ENCODE peak calls at places on chromosomes 6 and 20, in eight cellular contexts. I is breast epithelium, B is GM23338, X is lower lobe of right lung, Y is psoas muscle, K is cardiac muscle cell, M is NB4, N is left ventricle myocardium inferior. C is an unnamed sample.

GRCh38 chr6:45590225-45590624 is 212.5 kb upstream of the SUPT3H start:
- DNase-seq in M (no peak), N (no peak), Y (no peak), I (no peak), B (no peak), K (no peak), X (no peak), C (no peak)

GRCh38 chr20:3813758-3814581 is 6.4 kb upstream of the AP5S1 start:
- DNase-seq in N (no peak), M (no peak), K (no peak), I (no peak), X (peak), Y (no peak), B (no peak), C (no peak)

GRCh38 chr6:28648878-28649375 is 123.2 kb downstream of the GPX5 start:
- DNase-seq in N (no peak), M (no peak), B (peak), X (no peak), I (no peak), Y (no peak), K (no peak), C (no peak)

GRCh38 chr6:144690659-144691058 is 405.5 kb downstream of the UTRN start:
- DNase-seq in I (no peak), K (no peak), Y (no peak), M (no peak), X (no peak), N (no peak), B (no peak), C (no peak)

GRCh38 chr20:57040924-57041323 is 225.5 kb downstream of the BMP7 start:
- DNase-seq in M (peak), B (no peak), I (no peak), Y (no peak), N (no peak), K (no peak), X (no peak), C (no peak)

GRCh38 chr20:51064160-51064559 is 41.3 kb upstream of the KCNG1 start:
- DNase-seq in B (no peak), N (no peak), M (no peak), I (no peak), X (no peak), Y (no peak), K (no peak), C (no peak)

GRCh38 chr6:89950879-89951391 is 56.7 kb downstream of the GJA10 start:
- DNase-seq in Y (peak), K (no peak), M (peak), I (no peak), X (no peak), B (no peak), N (no peak), C (no peak)

GRCh38 chr6:112227411-112227810 is 27.0 kb downstream of the LAMA4 start:
- DNase-seq in I (no peak), B (no peak), N (no peak), X (no peak), M (no peak), K (no peak), Y (no peak), C (no peak)

GRCh38 chr20:15759546-15760216 is 813.6 kb downstream of the KIF16B start:
- DNase-seq in K (peak), M (peak), N (no peak), Y (no peak), X (no peak), I (no peak), B (no peak), C (no peak)

GRCh38 chr20:51566594-51566993 is 24.1 kb upstream of the NFATC2 start:
- DNase-seq in B (no peak), M (no peak), X (no peak), Y (no peak), N (no peak), I (no peak), K (no peak), C (no peak)

GRCh38 chr20:6058684-6059295 is 4.9 kb upstream of the LRRN4 start:
- DNase-seq in X (peak), B (no peak), Y (no peak), M (no peak), I (no peak), N (no peak), K (peak), C (no peak)

GRCh38 chr6:3299221-3299620 is 40.5 kb downstream of the PSMG4 start:
- DNase-seq in N (no peak), Y (no peak), I (no peak), X (no peak), B (no peak), K (no peak), M (no peak), C (no peak)

GRCh38 chr20:31716818-31717477 is 5.7 kb downstream of the BCL2L1 start:
- DNase-seq in K (no peak), X (no peak), Y (no peak), N (no peak), M (no peak), B (no peak), I (no peak), C (no peak)

GRCh38 chr6:106547961-106548453 is 81.3 kb downstream of the RTN4IP1 start:
- DNase-seq in B (peak), M (peak), N (no peak), K (peak), I (no peak), X (no peak), Y (no peak), C (no peak)

GRCh38 chr20:48568520-48568919 is 259.3 kb downstream of the PREX1 start:
- DNase-seq in M (no peak), Y (no peak), X (no peak), K (no peak), B (no peak), N (no peak), I (no peak), C (no peak)

GRCh38 chr20:26208296-26209091 is 511.8 kb upstream of the ZNF337 start:
- DNase-seq in K (peak), Y (peak), I (no peak), N (no peak), M (no peak), B (peak), X (peak), C (no peak)

GRCh38 chr6:139605350-139605749 is 230.9 kb upstream of the CITED2 start:
- DNase-seq in B (no peak), M (no peak), I (no peak), K (no peak), Y (no peak), N (no peak), X (no peak), C (no peak)

GRCh38 chr20:41436679-41437078 is 70.1 kb upstream of the EMILIN3 start:
- DNase-seq in B (no peak), K (no peak), Y (no peak), X (no peak), M (peak), N (no peak), I (no peak), C (no peak)

DNA sequence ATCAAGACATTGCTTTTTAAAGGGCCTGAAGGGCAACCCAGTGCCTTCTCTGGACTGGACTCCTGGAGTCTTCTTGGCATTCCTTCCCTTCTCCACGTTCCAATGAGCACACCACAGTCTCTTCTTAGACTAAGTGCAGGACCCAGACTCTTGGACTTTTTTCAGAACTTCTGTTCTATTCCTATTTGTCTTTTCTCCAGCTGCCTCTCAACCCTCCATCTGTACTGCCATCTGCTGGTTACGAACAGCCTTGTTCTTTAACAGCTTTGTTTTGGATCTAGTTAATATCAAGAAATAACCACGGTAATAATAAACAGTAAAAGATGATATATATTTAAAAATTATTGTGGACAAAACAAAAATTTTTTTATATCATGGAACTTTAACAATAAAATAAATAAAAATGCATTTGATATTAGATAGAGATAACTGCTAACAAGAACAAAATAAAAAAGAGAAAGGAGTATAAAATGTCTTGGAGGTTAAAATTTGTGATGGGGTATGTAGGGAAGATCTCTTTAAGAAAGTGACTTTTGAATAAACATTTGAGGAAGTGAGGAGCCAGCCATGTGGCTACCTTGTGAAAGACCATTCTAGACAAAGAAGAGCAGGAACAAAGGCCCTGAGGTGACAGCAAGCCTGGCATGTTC is 105.1 kb upstream of the HCRTR2 start:
- DNase-seq in X (no peak), M (peak), I (no peak), B (peak), Y (no peak), K (peak), N (no peak), C (no peak)
- H3K4me3 ChIP-seq in X (no peak), M (no peak), I (no peak), B (no peak), Y (no peak), K (no peak), N (no peak), C (no peak)

DNA sequence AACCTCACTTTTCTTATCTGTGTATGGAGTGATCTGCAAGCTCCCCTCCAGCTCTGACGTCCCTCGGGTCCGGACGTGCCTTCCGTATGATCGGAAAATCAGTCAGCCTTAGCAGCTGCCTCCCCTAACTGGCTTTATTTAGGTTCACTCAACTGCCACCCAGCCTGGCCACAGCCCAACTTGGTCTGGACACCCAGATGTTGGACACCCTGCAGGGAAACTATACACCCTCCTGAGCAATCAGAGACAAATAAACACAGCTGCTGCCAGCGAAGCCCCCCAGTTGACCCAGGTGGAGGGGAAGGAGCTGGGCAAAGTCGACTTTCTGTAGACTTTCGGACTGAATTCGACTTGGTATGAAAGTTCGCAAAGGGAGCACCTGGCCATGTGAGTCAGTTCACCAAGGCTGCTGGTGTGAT is 28.9 kb downstream of the TBC1D7 start:
- DNase-seq in K (no peak), I (no peak), Y (no peak), B (no peak), M (no peak), X (no peak), N (no peak), C (no peak)
- H3K4me3 ChIP-seq in K (no peak), I (no peak), Y (no peak), B (no peak), M (no peak), X (no peak), N (no peak), C (no peak)

GRCh38 chr6:4788482-4788881 is 12.3 kb downstream of the CDYL start:
- DNase-seq in B (peak), M (no peak), K (no peak), X (no peak), N (no peak), Y (no peak), I (no peak), C (no peak)

GRCh38 chr6:4791174-4791573 is 15.0 kb downstream of the CDYL start:
- DNase-seq in X (no peak), M (no peak), B (no peak), N (no peak), I (no peak), K (no peak), Y (no peak), C (no peak)

GRCh38 chr6:4788953-4789584 is 12.9 kb downstream of the CDYL start:
- DNase-seq in B (peak), I (no peak), Y (no peak), M (no peak), N (no peak), K (no peak), X (no peak), C (no peak)

GRCh38 chr6:4786936-4787504 is 10.8 kb downstream of the CDYL start:
- DNase-seq in Y (no peak), M (no peak), I (no peak), B (peak), K (no peak), N (no peak), X (no peak), C (no peak)

DNA sequence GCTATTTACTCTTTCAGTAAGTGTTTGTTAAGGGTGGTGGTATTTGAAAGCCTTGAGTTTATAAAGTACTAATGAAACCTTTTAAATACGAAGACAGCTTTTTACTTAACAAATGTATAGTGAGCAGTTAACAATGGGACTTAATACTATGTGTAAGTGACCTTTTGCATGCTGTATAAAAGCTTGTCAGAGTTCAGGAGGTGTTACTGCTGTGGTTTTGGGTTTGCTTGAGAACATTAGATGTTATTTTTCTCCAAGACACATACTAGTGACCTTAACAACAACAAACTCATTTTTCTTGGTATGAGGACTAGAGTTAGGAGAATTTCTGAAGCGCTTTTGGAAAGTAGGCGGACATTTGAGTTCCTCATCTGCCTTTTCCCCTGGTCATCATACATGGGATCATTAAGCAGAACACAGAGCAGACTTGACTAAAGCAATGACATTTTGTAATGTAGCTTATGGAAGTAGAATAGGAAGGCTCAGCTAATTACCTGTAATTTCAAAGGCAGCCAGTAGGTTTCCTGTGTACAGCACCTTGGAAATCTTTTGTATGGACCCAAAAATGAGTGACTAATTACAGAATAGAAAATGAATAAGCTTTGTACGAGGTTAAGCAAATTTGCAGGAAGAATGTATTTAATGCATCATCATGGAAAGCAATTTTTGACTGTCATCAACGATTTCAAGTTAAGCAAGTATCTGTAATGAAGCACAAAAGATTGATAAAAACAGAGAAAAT is 14.1 kb downstream of the CDYL start:
- DNase-seq in I (no peak), M (peak), X (no peak), K (no peak), N (no peak), Y (no peak), B (peak), C (no peak)
- H3K4me3 ChIP-seq in I (no peak), M (no peak), X (no peak), K (no peak), N (no peak), Y (no peak), B (no peak), C (no peak)

DNA sequence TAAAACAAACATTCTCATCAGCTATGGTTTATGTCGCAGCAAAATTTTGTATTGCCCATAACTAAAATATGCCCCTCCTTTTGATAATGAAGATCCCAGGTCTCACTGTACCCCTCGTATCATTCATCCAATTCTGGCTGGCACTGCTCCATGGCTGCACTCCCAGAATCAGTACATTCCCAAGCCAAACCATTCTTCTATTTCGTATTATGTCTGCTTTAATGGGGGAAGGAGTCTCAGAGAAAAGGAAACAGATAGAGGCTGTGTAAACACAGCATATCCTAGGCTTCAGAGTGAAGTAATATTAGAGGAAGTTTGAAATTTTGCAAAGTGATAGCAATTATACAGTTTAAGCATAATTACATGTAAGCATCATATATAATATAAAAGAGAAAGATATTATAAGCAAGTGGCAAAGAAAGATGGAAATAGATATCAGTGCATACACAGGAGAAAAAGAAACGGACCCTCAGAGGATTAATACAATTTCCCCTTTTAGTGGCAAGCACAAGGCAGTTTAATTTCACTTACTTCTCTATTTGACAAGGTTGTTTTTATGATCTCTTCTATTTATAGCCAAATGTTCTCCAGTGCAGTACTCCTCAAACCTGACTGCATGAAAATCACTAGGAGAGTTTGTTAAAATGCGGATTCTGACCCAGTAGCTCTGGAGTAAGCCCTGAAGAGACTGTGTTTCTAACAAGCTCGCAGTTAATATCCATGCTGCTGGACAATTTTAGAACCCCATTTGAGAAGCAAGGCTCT is 56.5 kb upstream of the TENT5A start:
- DNase-seq in K (no peak), B (no peak), M (peak), I (no peak), N (peak), X (no peak), Y (no peak), C (no peak)
- H3K4me3 ChIP-seq in K (no peak), B (no peak), M (peak), I (no peak), N (peak), X (peak), Y (no peak), C (no peak)

GRCh38 chr6:75531174-75531573 is 37.6 kb upstream of the FILIP1 start:
- DNase-seq in B (no peak), N (no peak), K (no peak), I (no peak), X (no peak), Y (no peak), M (no peak), C (no peak)

GRCh38 chr6:75525682-75526081 is 32.1 kb upstream of the FILIP1 start:
- DNase-seq in B (no peak), I (no peak), N (no peak), Y (no peak), K (no peak), M (no peak), X (no peak), C (no peak)

GRCh38 chr6:75530696-75531095 is 37.1 kb upstream of the FILIP1 start:
- DNase-seq in Y (no peak), N (no peak), M (no peak), B (no peak), K (no peak), X (no peak), I (no peak), C (no peak)

GRCh38 chr6:75526502-75527127 is 33.0 kb upstream of the FILIP1 start:
- DNase-seq in K (peak), M (peak), X (no peak), B (peak), Y (peak), N (no peak), I (peak), C (peak)

DNA sequence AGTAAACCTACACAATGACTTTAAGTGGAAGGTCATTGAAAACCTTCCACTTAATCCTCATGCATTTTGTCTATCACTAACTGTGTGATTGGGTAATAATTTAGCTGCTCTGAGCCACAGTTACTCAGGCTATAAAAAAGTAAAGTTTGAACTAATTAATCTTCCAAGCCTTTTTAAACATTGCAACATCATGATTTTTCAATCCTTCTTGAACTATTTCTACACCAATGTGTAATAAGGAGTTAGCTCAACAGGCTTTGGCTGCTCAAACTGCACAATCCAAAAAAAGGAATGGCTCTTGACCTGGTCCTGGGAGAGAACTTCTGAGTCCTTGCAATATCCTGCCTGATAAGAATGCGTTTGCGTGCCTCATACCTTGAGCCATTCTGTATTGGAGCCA is 34.8 kb upstream of the FILIP1 start:
- DNase-seq in B (peak), M (no peak), X (no peak), K (peak), Y (no peak), I (no peak), N (no peak), C (no peak)
- H3K4me3 ChIP-seq in B (no peak), M (no peak), X (no peak), K (no peak), Y (no peak), I (no peak), N (no peak), C (no peak)

DNA sequence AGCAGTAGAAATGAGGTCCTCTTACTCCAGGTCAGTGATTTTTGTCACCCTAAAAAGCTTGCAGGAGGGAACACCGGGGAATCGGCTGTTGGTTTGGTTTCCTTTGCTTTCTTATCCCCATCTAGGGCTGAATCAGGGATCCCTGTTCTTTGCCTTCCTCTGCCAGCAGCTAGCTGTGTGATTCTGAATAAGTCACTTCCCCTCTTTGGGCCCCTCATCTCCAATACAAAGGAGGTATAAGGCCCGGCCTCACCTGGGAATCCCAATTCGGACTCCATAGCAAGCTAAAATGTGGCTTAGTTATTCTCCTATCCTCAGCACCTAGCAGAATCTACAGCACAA is 18.5 kb upstream of the ARMC12 start:
- DNase-seq in Y (no peak), B (peak), K (no peak), X (no peak), M (no peak), N (no peak), I (no peak), C (no peak)
- H3K4me3 ChIP-seq in Y (no peak), B (peak), K (no peak), X (no peak), M (no peak), N (no peak), I (no peak), C (no peak)

DNA sequence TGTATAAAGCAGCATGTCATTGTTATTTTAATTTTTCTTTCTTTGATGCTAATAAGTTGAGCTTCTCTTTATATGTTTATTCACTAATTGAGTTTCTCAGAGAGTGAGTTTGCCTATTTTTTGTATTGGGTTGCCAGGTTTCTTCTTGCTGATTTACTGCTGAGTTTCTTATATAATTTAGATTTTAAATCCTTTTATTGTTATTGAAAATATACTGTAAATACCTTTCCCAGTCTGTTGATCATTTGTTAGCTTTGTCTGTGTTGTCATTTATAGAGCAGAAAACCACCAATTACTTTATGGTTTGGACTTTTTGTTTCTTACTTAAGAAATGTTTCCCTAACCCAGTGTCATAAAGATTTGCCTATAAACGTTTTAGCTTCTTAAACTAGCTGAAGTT is 17.1 kb upstream of the RIMS4 start:
- DNase-seq in K (no peak), M (no peak), N (no peak), Y (no peak), B (no peak), I (no peak), X (no peak), C (no peak)
- H3K4me3 ChIP-seq in K (no peak), M (no peak), N (no peak), Y (no peak), B (no peak), I (no peak), X (no peak), C (no peak)